ENCODE peak calls at places on chromosomes 3 and 15, in nine cellular contexts. One of them, this sample, is unnamed.

GRCh38 chr3:62373215-62373614 is at the start of gene FEZF2:
- DNase-seq in upper lobe of right lung: no peak
- DNase-seq in cardiac muscle cell: no peak
- DNase-seq in neural progenitor cell: peak; percentile 79
- DNase-seq in heart left ventricle: no peak
- DNase-seq in HCT116: no peak
- DNase-seq in left lung: no peak
- DNase-seq in hepatocyte: no peak
- DNase-seq in IMR-90: no peak
- DNase-seq in this sample: peak; percentile 11

GRCh38 chr15:52657338-52657737 is 21.9 kb downstream of the ATOSA start:
- DNase-seq in neural progenitor cell: no peak
- DNase-seq in upper lobe of right lung: no peak
- DNase-seq in hepatocyte: no peak
- DNase-seq in heart left ventricle: no peak
- DNase-seq in IMR-90: peak; percentile 93
- DNase-seq in HCT116: no peak
- DNase-seq in left lung: no peak
- DNase-seq in cardiac muscle cell: no peak
- DNase-seq in this sample: no peak

GRCh38 chr3:190617185-190617584 is 103.3 kb downstream of the IL1RAP start:
- DNase-seq in IMR-90: no peak
- DNase-seq in left lung: no peak
- DNase-seq in neural progenitor cell: peak; percentile 6
- DNase-seq in upper lobe of right lung: no peak
- DNase-seq in hepatocyte: no peak
- DNase-seq in HCT116: no peak
- DNase-seq in cardiac muscle cell: no peak
- DNase-seq in heart left ventricle: peak; percentile 19
- DNase-seq in this sample: no peak

GRCh38 chr3:154850921-154851320 is 229.2 kb upstream of the MME start:
- DNase-seq in left lung: no peak
- DNase-seq in hepatocyte: no peak
- DNase-seq in HCT116: no peak
- DNase-seq in IMR-90: no peak
- DNase-seq in cardiac muscle cell: no peak
- DNase-seq in heart left ventricle: no peak
- DNase-seq in neural progenitor cell: no peak
- DNase-seq in upper lobe of right lung: no peak
- DNase-seq in this sample: no peak

GRCh38 chr3:12966847-12967750 is 106.1 kb downstream of the IQSEC1 start:
- DNase-seq in upper lobe of right lung: no peak
- DNase-seq in neural progenitor cell: no peak
- DNase-seq in heart left ventricle: no peak
- DNase-seq in left lung: no peak
- DNase-seq in HCT116: no peak
- DNase-seq in cardiac muscle cell: no peak
- DNase-seq in IMR-90: peak; percentile 22
- DNase-seq in hepatocyte: peak; percentile 34
- DNase-seq in this sample: no peak

GRCh38 chr3:113746955-113747718 is at the start of gene ATP6V1A:
- DNase-seq in heart left ventricle: peak; percentile 72
- DNase-seq in HCT116: no peak
- DNase-seq in left lung: peak; percentile 89
- DNase-seq in IMR-90: no peak
- DNase-seq in neural progenitor cell: peak; percentile 81
- DNase-seq in hepatocyte: peak; percentile 81
- DNase-seq in cardiac muscle cell: peak; percentile 74
- DNase-seq in upper lobe of right lung: peak; percentile 88
- DNase-seq in this sample: peak; percentile 60

GRCh38 chr3:48679416-48680380 is 6.0 kb downstream of the NCKIPSD start:
- DNase-seq in cardiac muscle cell: no peak
- DNase-seq in upper lobe of right lung: no peak
- DNase-seq in HCT116: no peak
- DNase-seq in IMR-90: no peak
- DNase-seq in heart left ventricle: no peak
- DNase-seq in neural progenitor cell: no peak
- DNase-seq in hepatocyte: no peak
- DNase-seq in left lung: no peak
- DNase-seq in this sample: no peak

GRCh38 chr3:61250784-61251173 is 473 bp downstream of the FHIT start:
- DNase-seq in upper lobe of right lung: peak; percentile 67
- DNase-seq in IMR-90: no peak
- DNase-seq in cardiac muscle cell: no peak
- DNase-seq in neural progenitor cell: peak; percentile 35
- DNase-seq in hepatocyte: peak; percentile 32
- DNase-seq in left lung: no peak
- DNase-seq in HCT116: peak; percentile 34
- DNase-seq in heart left ventricle: peak; percentile 30
- DNase-seq in this sample: no peak

DNA sequence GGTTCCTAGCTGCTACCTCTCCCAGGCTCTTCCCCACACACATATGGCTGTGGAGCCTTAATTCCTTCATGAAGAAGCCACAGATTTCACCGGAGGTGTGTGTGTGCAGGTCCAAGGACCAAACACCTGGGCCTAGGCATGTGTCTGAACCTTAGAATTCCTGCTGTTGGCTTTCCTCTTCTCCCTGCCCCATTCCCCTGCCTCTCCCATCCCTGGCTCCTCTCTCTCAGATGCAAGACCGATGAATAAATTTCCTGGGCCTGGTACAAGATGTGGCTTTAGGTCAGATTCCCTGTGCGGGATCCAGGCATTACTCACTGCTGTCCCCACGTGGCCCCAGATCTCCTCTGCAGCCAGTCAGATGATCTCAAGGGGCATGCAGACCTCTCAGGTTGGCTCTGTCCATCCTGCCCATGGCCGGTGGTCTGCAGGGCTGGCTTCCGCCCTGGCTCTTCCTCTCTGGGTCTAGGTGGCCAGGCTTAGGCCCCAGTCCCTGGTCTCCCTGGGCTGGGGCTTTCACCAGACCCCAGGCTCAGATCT is 20.4 kb downstream of the CCR9 start:
- DNase-seq in hepatocyte: peak; percentile 53
- DNase-seq in HCT116: no peak
- DNase-seq in left lung: no peak
- DNase-seq in upper lobe of right lung: no peak
- DNase-seq in IMR-90: peak; percentile 84
- DNase-seq in cardiac muscle cell: peak; percentile 64
- DNase-seq in heart left ventricle: no peak
- DNase-seq in neural progenitor cell: peak; percentile 43
- DNase-seq in this sample: no peak
- TF ChIP-seq CTCF in hepatocyte: peak; percentile 41
- TF ChIP-seq CTCF in HCT116: peak; percentile 43
- TF ChIP-seq CTCF in left lung: no peak
- TF ChIP-seq CTCF in upper lobe of right lung: peak; percentile 27
- TF ChIP-seq CTCF in IMR-90: peak; percentile 63
- TF ChIP-seq CTCF in cardiac muscle cell: peak; percentile 66
- TF ChIP-seq CTCF in heart left ventricle: no peak
- TF ChIP-seq CTCF in neural progenitor cell: peak; percentile 56
- TF ChIP-seq CTCF in this sample: peak; percentile 29

GRCh38 chr3:45915080-45915479 is 28.2 kb upstream of the CXCR6 start:
- DNase-seq in upper lobe of right lung: no peak
- DNase-seq in IMR-90: no peak
- DNase-seq in left lung: no peak
- DNase-seq in hepatocyte: no peak
- DNase-seq in HCT116: no peak
- DNase-seq in cardiac muscle cell: no peak
- DNase-seq in neural progenitor cell: no peak
- DNase-seq in heart left ventricle: no peak
- DNase-seq in this sample: no peak

GRCh38 chr3:45917146-45917885 is 25.9 kb upstream of the CXCR6 start:
- DNase-seq in hepatocyte: no peak
- DNase-seq in left lung: no peak
- DNase-seq in upper lobe of right lung: peak; percentile 10
- DNase-seq in heart left ventricle: no peak
- DNase-seq in IMR-90: no peak
- DNase-seq in neural progenitor cell: no peak
- DNase-seq in cardiac muscle cell: no peak
- DNase-seq in HCT116: no peak
- DNase-seq in this sample: no peak

GRCh38 chr3:45912435-45912834 is 26.1 kb downstream of the CCR9 start:
- DNase-seq in IMR-90: no peak
- DNase-seq in hepatocyte: no peak
- DNase-seq in neural progenitor cell: no peak
- DNase-seq in left lung: no peak
- DNase-seq in heart left ventricle: no peak
- DNase-seq in upper lobe of right lung: no peak
- DNase-seq in cardiac muscle cell: no peak
- DNase-seq in HCT116: no peak
- DNase-seq in this sample: no peak

GRCh38 chr3:45914362-45915077 is 28.2 kb downstream of the CCR9 start:
- DNase-seq in cardiac muscle cell: no peak
- DNase-seq in IMR-90: no peak
- DNase-seq in left lung: no peak
- DNase-seq in HCT116: no peak
- DNase-seq in upper lobe of right lung: no peak
- DNase-seq in neural progenitor cell: no peak
- DNase-seq in heart left ventricle: no peak
- DNase-seq in hepatocyte: no peak
- DNase-seq in this sample: no peak

DNA sequence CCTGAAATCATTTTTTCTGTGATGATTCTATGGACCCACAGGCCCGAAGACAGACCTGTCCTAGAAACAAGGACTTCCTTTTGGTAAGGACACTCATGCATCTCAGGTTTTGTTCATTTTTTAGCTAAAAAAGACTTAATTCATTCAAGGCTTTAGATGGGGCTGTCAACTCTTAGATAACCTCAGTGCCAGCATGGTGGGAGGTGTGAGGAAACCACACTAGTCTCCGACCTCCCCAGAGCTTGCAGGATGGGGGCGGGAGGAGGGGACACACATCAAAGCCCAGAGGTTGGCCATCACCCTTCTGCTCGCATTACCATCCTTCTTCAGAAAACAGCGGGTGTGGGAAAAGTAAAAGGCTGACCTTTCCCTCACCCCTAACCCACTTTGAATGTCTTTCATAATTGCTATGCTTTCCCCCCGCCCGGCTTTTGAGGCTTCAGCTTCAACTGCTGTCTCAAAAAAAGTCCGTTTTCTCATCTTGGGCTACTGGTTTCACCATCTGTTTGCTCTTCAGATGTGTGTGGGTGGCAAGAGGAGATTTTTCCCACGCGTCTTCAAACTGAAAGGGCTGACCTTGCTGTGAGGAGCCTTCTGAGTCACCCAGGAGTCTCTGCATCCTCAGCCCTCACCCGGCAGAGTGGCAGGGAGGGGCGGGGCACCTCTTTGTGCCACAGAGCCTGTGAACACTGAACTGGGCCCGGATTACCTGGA is 27.6 kb upstream of the CXCR6 start:
- DNase-seq in heart left ventricle: no peak
- DNase-seq in HCT116: peak; percentile 7
- DNase-seq in IMR-90: peak; percentile 94
- DNase-seq in upper lobe of right lung: peak; percentile 74
- DNase-seq in cardiac muscle cell: no peak
- DNase-seq in left lung: no peak
- DNase-seq in neural progenitor cell: peak; percentile 13
- DNase-seq in hepatocyte: peak; percentile 59
- DNase-seq in this sample: no peak
- H3K4me3 ChIP-seq in heart left ventricle: no peak overlapping the region
- H3K4me3 ChIP-seq in HCT116: no peak overlapping the region
- H3K4me3 ChIP-seq in IMR-90: no peak overlapping the region
- H3K4me3 ChIP-seq in upper lobe of right lung: no peak overlapping the region
- H3K4me3 ChIP-seq in cardiac muscle cell: no peak overlapping the region
- H3K4me3 ChIP-seq in left lung: no peak overlapping the region
- H3K4me3 ChIP-seq in neural progenitor cell: no peak overlapping the region
- H3K4me3 ChIP-seq in hepatocyte: no peak overlapping the region
- H3K4me3 ChIP-seq in this sample: no peak overlapping the region

GRCh38 chr15:74873756-74874424 is 725 bp upstream of the SCAMP2 start:
- DNase-seq in cardiac muscle cell: no peak
- DNase-seq in left lung: no peak
- DNase-seq in upper lobe of right lung: no peak
- DNase-seq in heart left ventricle: peak; percentile 24
- DNase-seq in HCT116: no peak
- DNase-seq in neural progenitor cell: peak; percentile 33
- DNase-seq in IMR-90: no peak
- DNase-seq in hepatocyte: peak; percentile 37
- DNase-seq in this sample: peak; percentile 32

GRCh38 chr15:74872702-74873035 is 496 bp downstream of the SCAMP2 start:
- DNase-seq in hepatocyte: no peak
- DNase-seq in HCT116: no peak
- DNase-seq in left lung: no peak
- DNase-seq in upper lobe of right lung: no peak
- DNase-seq in neural progenitor cell: no peak
- DNase-seq in heart left ventricle: no peak
- DNase-seq in IMR-90: no peak
- DNase-seq in cardiac muscle cell: no peak
- DNase-seq in this sample: no peak

GRCh38 chr15:74873036-74873755 is at the start of gene SCAMP2:
- DNase-seq in left lung: peak; percentile 96
- DNase-seq in hepatocyte: peak; percentile 96
- DNase-seq in IMR-90: peak; percentile 94
- DNase-seq in HCT116: peak; percentile 91
- DNase-seq in upper lobe of right lung: peak; percentile 97
- DNase-seq in heart left ventricle: peak; percentile 95
- DNase-seq in neural progenitor cell: peak; percentile 98
- DNase-seq in cardiac muscle cell: peak; percentile 96
- DNase-seq in this sample: peak; percentile 96

GRCh38 chr15:74882528-74882927 is 7.3 kb upstream of the MPI start:
- DNase-seq in upper lobe of right lung: no peak
- DNase-seq in IMR-90: no peak
- DNase-seq in hepatocyte: no peak
- DNase-seq in neural progenitor cell: no peak
- DNase-seq in cardiac muscle cell: no peak
- DNase-seq in heart left ventricle: no peak
- DNase-seq in HCT116: no peak
- DNase-seq in left lung: no peak
- DNase-seq in this sample: no peak

DNA sequence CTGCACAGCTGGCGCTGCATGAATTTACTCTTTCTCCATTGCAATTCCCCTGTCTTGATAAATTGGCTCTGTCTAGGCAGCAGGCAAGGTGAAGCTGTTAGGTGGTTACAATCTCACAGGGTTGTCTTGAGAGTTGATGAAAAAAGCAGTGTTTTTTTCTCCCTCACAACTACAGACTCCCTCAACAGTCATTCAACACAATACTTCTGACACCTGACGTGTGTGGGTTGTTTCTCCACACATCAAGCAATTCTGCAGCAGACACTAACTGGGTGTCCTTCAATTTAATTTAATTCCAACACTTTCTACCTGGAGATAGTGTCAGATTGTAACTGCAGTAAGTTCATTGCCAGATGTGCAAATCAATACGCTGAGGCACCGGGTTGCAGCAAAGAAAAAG is 5.1 kb upstream of the SCAMP2 start:
- DNase-seq in heart left ventricle: no peak
- DNase-seq in neural progenitor cell: no peak
- DNase-seq in cardiac muscle cell: no peak
- DNase-seq in upper lobe of right lung: no peak
- DNase-seq in left lung: no peak
- DNase-seq in hepatocyte: no peak
- DNase-seq in HCT116: no peak
- DNase-seq in IMR-90: no peak
- DNase-seq in this sample: no peak
- H3K4me1 ChIP-seq in heart left ventricle: no peaks in the 10 kb centered on the region
- H3K4me1 ChIP-seq in neural progenitor cell: peaks cover 7% of the 10 kb centered on the region
- H3K4me1 ChIP-seq in cardiac muscle cell: peaks cover 4% of the 10 kb centered on the region
- H3K4me1 ChIP-seq in upper lobe of right lung: no peaks in the 10 kb centered on the region
- H3K4me1 ChIP-seq in left lung: peaks cover 6% of the 10 kb centered on the region
- H3K4me1 ChIP-seq in hepatocyte: no peaks in the 10 kb centered on the region
- H3K4me1 ChIP-seq in HCT116: peaks cover 7% of the 10 kb centered on the region
- H3K4me1 ChIP-seq in IMR-90: peaks cover 3% of the 10 kb centered on the region
- H3K4me1 ChIP-seq in this sample: no peaks in the 10 kb centered on the region

GRCh38 chr3:165206454-165207266 is 10.5 kb upstream of the SLITRK3 start:
- DNase-seq in neural progenitor cell: peak; percentile 92
- DNase-seq in hepatocyte: peak; percentile 91
- DNase-seq in HCT116: peak; percentile 63
- DNase-seq in heart left ventricle: peak; percentile 63
- DNase-seq in IMR-90: peak; percentile 65
- DNase-seq in cardiac muscle cell: peak; percentile 84
- DNase-seq in left lung: peak; percentile 87
- DNase-seq in upper lobe of right lung: peak; percentile 86
- DNase-seq in this sample: peak; percentile 84

GRCh38 chr3:165212580-165212979 is 16.4 kb upstream of the SLITRK3 start:
- DNase-seq in left lung: no peak
- DNase-seq in IMR-90: no peak
- DNase-seq in neural progenitor cell: no peak
- DNase-seq in heart left ventricle: no peak
- DNase-seq in hepatocyte: no peak
- DNase-seq in cardiac muscle cell: no peak
- DNase-seq in HCT116: no peak
- DNase-seq in upper lobe of right lung: no peak
- DNase-seq in this sample: no peak

GRCh38 chr3:165210727-165211126 is 14.5 kb upstream of the SLITRK3 start:
- DNase-seq in left lung: no peak
- DNase-seq in neural progenitor cell: no peak
- DNase-seq in cardiac muscle cell: no peak
- DNase-seq in hepatocyte: no peak
- DNase-seq in heart left ventricle: no peak
- DNase-seq in upper lobe of right lung: no peak
- DNase-seq in HCT116: no peak
- DNase-seq in IMR-90: no peak
- DNase-seq in this sample: no peak

GRCh38 chr3:165211749-165212148 is 15.6 kb upstream of the SLITRK3 start:
- DNase-seq in left lung: no peak
- DNase-seq in neural progenitor cell: peak; percentile 3
- DNase-seq in IMR-90: no peak
- DNase-seq in cardiac muscle cell: no peak
- DNase-seq in heart left ventricle: no peak
- DNase-seq in upper lobe of right lung: no peak
- DNase-seq in HCT116: no peak
- DNase-seq in hepatocyte: no peak
- DNase-seq in this sample: no peak

DNA sequence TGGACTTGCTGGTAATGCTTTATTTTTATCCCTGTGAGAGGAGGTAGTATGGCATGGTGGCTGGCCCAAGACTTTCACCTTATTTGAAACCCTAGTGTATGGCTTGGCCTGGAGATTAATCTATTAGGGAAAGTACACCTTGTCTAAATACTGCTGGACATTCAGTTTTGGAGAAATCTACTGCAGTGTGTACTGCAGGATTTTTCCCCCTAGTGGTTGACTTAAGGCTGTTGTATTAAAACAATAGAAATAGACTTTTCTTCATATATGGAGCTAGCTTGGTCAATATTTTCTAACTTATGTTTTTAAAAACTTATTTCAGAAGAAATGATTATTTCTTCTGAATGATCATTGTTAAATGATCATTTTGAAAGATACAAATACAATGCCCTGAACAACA is 13.9 kb upstream of the SLITRK3 start:
- DNase-seq in neural progenitor cell: no peak
- DNase-seq in HCT116: peak; percentile 7
- DNase-seq in left lung: no peak
- DNase-seq in heart left ventricle: no peak
- DNase-seq in hepatocyte: no peak
- DNase-seq in IMR-90: no peak
- DNase-seq in cardiac muscle cell: no peak
- DNase-seq in upper lobe of right lung: no peak
- DNase-seq in this sample: no peak
- TF ChIP-seq CTCF in neural progenitor cell: peak; percentile 53
- TF ChIP-seq CTCF in HCT116: no peak
- TF ChIP-seq CTCF in left lung: no peak
- TF ChIP-seq CTCF in heart left ventricle: no peak
- TF ChIP-seq CTCF in hepatocyte: peak; percentile 32
- TF ChIP-seq CTCF in IMR-90: no peak
- TF ChIP-seq CTCF in cardiac muscle cell: peak; percentile 36
- TF ChIP-seq CTCF in upper lobe of right lung: peak; percentile 22
- TF ChIP-seq CTCF in this sample: peak; percentile 57